ENCODE peak calls at places on chromosomes 4 and X, in four cellular contexts. X is CD8-positive, alpha-beta memory T cell; N is mammary epithelial cell; H is effector memory CD4-positive, alpha-beta T cell. P is an unnamed sample. For H3K4me1, the result is how much of the 10 kb centered on the place peaks cover.

GRCh38 chrX:48697182-48697727 is 721 bp downstream of the SUV39H1 start:
- DNase-seq in H (no peak), X (no peak), N (no peak), P (no peak)

GRCh38 chrX:3548743-3549441 is 164.6 kb downstream of the PRKX start:
- DNase-seq in H (no peak), X (no peak), N (peak), P (no peak)

GRCh38 chrX:10106801-10107200 is 50.0 kb upstream of the CLCN4 start:
- DNase-seq in N (no peak), H (peak), X (peak), P (peak)

GRCh38 chrX:48683411-48683982 is at the start of gene WAS:
- DNase-seq in H (peak), X (peak), N (no peak), P (peak)

GRCh38 chrX:147376601-147377387 is 534.9 kb upstream of the FMR1 start:
- DNase-seq in X (no peak), H (no peak), N (no peak), P (no peak)

GRCh38 chr4:88027611-88028608 is 20.5 kb downstream of the PKD2 start:
- DNase-seq in N (peak), X (no peak), H (no peak), P (no peak)

GRCh38 chr4:4395849-4396627 is 9.1 kb downstream of the NSG1 start:
- DNase-seq in N (no peak), H (no peak), X (no peak), P (no peak)

GRCh38 chr4:41359069-41359769 is 102.5 kb downstream of the UCHL1 start:
- DNase-seq in N (no peak), H (no peak), X (no peak), P (no peak)

GRCh38 chrX:45714864-45715263 is 514.2 kb upstream of the DIPK2B start:
- DNase-seq in N (peak), X (no peak), H (no peak), P (no peak)

GRCh38 chr4:165384186-165384585 is 5.4 kb downstream of the CPE start:
- DNase-seq in H (no peak), X (no peak), N (no peak), P (no peak)

GRCh38 chr4:165382640-165383039 is 3.8 kb downstream of the CPE start:
- DNase-seq in H (no peak), X (no peak), N (no peak), P (no peak)

GRCh38 chr4:165383757-165384156 is 4.9 kb downstream of the CPE start:
- DNase-seq in H (no peak), X (no peak), N (peak), P (no peak)

GRCh38 chr4:165385124-165385523 is 6.3 kb downstream of the CPE start:
- DNase-seq in N (no peak), H (no peak), X (no peak), P (no peak)

DNA sequence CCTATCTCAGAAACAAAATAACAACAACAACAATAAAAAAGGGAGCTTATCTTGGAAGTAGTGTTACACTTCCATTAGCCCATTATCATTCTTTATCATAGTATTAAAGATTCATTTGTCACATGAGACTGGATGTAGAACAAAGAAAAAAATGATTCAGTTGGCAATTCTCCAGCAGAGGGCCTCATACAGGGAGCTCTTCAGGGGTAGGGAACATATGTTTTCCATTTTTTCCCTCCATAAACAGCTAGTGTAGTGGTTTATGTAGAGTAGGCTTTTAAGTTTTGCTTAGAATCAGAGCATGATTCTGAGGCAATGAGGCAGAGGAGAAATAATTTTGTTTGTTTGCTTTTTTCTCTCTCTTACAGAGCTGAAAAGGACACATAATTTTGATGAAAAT is 5.8 kb downstream of the CPE start:
- DNase-seq in H (no peak), N (no peak), X (no peak), P (no peak)
- H3K27ac ChIP-seq in H (no peak), N (no peak), X (no peak), P (no peak)

GRCh38 chr4:2862528-2862927 is 18.9 kb downstream of the ADD1 start:
- DNase-seq in H (no peak), X (no peak), N (peak), P (no peak)

GRCh38 chr4:2859514-2859913 is 15.9 kb downstream of the ADD1 start:
- DNase-seq in X (no peak), H (no peak), N (no peak), P (no peak)

GRCh38 chr4:2858451-2859217 is 15.0 kb downstream of the ADD1 start:
- DNase-seq in X (no peak), N (peak), H (no peak), P (no peak)

GRCh38 chr4:2861631-2862436 is 18.2 kb downstream of the ADD1 start:
- DNase-seq in X (no peak), N (no peak), H (no peak), P (no peak)

DNA sequence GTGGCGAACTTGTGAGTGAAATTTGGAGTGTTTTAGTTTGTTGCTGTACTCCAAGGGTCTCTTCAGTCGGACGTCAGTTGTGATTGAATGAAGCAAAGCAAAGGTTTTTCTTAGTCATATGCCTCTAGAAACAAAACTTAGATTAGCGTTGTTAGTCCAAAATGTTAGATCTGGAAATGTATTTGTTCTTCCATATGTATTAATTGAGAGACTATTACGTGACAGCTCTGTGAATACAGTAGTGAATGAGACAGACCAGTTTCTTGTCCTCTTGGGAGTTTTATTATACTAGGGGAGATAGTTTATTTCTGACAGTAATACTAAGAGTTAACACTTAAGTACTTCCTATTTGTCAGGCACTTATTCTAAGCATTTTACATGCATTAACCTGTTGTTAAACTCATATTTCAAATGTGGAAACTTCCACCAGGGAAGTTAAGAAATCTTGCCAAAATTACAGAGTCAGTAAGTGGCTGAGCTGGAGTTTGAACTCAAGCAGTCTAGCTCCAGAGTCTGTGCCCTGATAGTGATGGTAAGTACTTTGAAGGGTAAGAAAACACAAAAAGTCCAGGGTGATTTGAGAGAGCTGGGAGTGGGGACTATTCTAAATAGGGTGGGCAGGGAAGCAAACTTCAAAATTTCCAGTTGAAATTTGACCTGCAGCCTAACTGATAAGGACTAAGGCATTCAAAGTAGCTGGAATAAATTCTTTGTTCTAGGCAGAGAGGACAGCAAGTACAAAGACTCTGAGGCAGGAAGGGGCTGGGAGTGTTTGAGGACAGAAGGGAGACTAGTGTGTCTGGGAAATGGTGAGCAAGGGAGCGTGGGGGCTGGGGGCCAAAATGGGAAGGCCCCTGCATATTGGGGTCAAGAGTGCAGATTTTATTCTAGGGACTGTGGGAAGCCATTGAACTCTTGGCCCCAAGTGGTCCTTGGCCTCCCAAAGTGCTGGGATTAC is 17.0 kb downstream of the ADD1 start:
- DNase-seq in N (no peak), X (no peak), H (no peak), P (no peak)
- H3K4me1 ChIP-seq in N (under half), X (half or more), H (under half), P (half or more)

GRCh38 chr4:159232465-159233106 is 129.7 kb downstream of the RAPGEF2 start:
- DNase-seq in N (no peak), X (no peak), H (no peak), P (no peak)

GRCh38 chr4:159227378-159227777 is 124.5 kb downstream of the RAPGEF2 start:
- DNase-seq in H (no peak), X (no peak), N (peak), P (no peak)

GRCh38 chr4:159224412-159224811 is 121.5 kb downstream of the RAPGEF2 start:
- DNase-seq in N (no peak), X (no peak), H (no peak), P (no peak)

GRCh38 chr4:159229164-159229563 is 126.3 kb downstream of the RAPGEF2 start:
- DNase-seq in N (peak), H (no peak), X (no peak), P (no peak)

GRCh38 chr4:159227984-159228383 is 125.1 kb downstream of the RAPGEF2 start:
- DNase-seq in N (peak), X (no peak), H (no peak), P (no peak)
- H3K27ac ChIP-seq in N (peak), X (no peak), H (no peak), P (no peak)

DNA sequence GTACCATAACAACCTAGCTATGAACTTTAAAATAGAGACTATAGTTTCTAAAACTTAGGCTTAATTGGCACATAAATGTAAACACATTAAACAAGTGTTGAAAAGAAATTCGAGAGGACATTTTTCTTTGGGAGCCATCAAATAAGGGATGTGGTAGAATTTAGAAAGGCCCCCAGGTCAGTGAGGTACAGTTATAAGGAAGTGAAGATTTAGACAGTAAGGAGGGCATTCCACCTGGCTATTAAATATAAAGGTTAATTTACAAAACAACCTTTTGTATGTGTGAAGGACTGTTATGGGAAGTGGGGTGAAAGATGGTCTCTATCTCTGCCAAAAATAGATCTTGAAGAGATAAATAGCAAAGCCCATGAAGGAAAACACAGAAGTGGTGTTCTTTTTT is 83.9 kb downstream of the AFF1 start:
- DNase-seq in N (no peak), X (no peak), H (no peak), P (no peak)
- H3K4me1 ChIP-seq in N (under half), X (under half), H (under half), P (under half)